ENCODE peak calls at places on chromosomes 3 and 15, in eight cellular contexts. B is RWPE1, O is esophagus squamous epithelium, R is adrenal gland, A is hepatocyte, Z is breast epithelium, S is esophagus muscularis mucosa, H is stomach. C is an unnamed sample.

GRCh38 chr3:61562042-61562809 is 855 bp downstream of the PTPRG start:
- DNase-seq in H (no peak), A (peak; percentile 51), O (no peak), B (no peak), R (peak; percentile 15), Z (no peak), S (no peak), C (no peak)

GRCh38 chr3:4067893-4068292 is 235.3 kb upstream of the SETMAR start:
- DNase-seq in H (no peak), Z (no peak), B (no peak), R (peak; percentile 6), A (no peak), S (no peak), O (no peak), C (no peak)

GRCh38 chr3:47715928-47716327 is 65.8 kb downstream of the SMARCC1 start:
- DNase-seq in Z (no peak), R (peak; percentile 78), O (no peak), S (no peak), H (no peak), B (no peak), A (no peak), C (peak; percentile 86)

GRCh38 chr3:142447308-142447851 is 457 bp downstream of the XRN1 start:
- DNase-seq in S (no peak), R (peak; percentile 57), Z (peak; percentile 30), A (peak; percentile 59), H (peak; percentile 34), O (no peak), B (peak; percentile 8), C (peak; percentile 31)

GRCh38 chr3:182018361-182018760 is 306.6 kb downstream of the SOX2 start:
- DNase-seq in Z (no peak), H (no peak), S (no peak), A (no peak), B (no peak), R (no peak), O (no peak), C (no peak)

GRCh38 chr3:17986393-17986816 is 244.0 kb upstream of the TBC1D5 start:
- DNase-seq in O (no peak), A (no peak), S (no peak), R (no peak), H (no peak), B (no peak), Z (no peak), C (no peak)

GRCh38 chr3:194276768-194277546 is 74.2 kb downstream of the CPN2 start:
- DNase-seq in S (no peak), H (no peak), A (peak; percentile 67), O (no peak), R (peak; percentile 86), B (no peak), Z (peak; percentile 69), C (no peak)

GRCh38 chr15:40877691-40878090 is 3.7 kb upstream of the RHOV start:
- DNase-seq in O (no peak), R (no peak), Z (no peak), A (no peak), S (no peak), B (no peak), H (no peak), C (no peak)

GRCh38 chr3:38251197-38251596 is 14.4 kb upstream of the SLC22A13 start:
- DNase-seq in Z (no peak), H (no peak), S (no peak), A (no peak), O (no peak), B (no peak), R (no peak), C (no peak)

GRCh38 chr3:38250198-38250597 is 15.4 kb upstream of the SLC22A13 start:
- DNase-seq in A (no peak), S (no peak), B (no peak), O (no peak), Z (no peak), R (no peak), H (no peak), C (no peak)

GRCh38 chr3:38245930-38246329 is 19.7 kb upstream of the SLC22A13 start:
- DNase-seq in Z (no peak), A (no peak), R (no peak), O (no peak), B (no peak), S (no peak), H (no peak), C (no peak)

DNA sequence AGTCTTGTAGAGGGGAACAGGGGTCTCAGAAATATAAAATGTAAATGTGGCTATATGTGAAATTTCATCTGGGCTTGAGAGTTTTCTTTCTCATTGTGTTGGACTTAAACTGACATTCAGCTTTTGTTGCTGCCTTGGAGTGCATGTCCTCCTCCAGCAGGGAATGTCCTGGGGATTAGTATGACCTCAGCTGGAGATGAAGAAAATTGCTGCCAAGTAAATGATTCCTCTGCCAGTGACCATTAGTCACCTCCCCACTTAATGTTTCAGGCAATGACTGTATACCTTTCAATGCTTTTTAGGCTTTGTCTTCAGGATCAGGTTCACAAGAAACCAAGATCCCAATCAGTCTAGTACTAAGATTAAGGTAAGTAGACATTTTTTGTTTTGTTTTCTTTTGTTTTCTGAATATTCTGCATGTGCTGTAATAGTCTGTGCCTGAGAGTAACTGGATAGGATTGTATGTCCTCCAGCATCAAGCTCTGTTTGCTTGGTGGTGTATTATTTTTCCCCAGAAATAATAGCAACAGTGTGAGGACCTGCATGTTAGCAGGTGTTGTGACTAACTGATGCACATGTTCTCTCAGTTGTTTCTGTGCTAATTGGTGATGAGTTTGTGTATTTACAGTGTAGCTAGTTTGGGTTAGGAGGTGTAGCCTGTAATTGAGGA is 18.1 kb upstream of the SLC22A13 start:
- DNase-seq in O (no peak), B (peak; percentile 81), Z (no peak), A (peak; percentile 26), H (no peak), S (no peak), R (peak; percentile 72), C (peak; percentile 80)
- TF ChIP-seq CTCF in O (no peak), B (peak; percentile 42), Z (no peak), A (peak; percentile 17), H (peak; percentile 10), S (no peak), R (peak; percentile 38), C (peak; percentile 67)

DNA sequence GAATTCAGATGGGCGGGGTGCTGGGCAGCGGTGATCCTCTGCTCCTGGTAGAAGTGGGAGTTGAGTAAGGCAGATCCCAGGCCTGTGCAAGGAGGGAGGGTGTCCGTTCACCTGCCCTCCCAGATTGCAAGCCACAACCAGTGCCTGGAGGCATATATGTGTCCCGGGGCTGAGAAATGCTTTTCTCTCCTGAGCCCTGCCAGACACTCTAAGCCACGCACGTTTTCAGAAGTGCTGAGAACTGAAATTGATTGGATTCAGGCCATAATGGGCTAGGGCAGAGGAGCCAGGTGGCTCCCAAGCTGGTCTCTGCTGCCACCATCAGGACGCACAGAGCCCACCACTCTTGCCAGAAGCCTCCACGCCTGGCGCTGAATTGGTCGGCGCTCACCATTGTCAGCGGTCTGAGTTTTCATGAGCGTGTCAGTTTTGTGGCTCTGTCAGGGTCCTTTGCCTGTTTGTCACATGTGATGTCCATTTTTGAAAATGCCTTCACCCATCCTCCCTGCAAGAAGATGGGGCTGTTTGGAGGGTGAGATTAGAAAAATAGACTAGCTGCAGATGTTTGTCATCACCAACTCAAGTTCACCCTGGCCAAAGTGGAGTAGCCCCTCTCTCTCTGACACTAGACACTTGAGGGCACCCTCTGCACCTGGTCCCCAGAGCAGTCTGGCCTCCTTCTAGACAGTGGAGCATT is 15.4 kb upstream of the BFSP2 start:
- DNase-seq in O (no peak), B (peak; percentile 53), R (peak; percentile 80), S (no peak), A (peak; percentile 89), Z (peak; percentile 42), H (peak; percentile 70), C (peak; percentile 47)
- TF ChIP-seq CTCF in O (peak; percentile 60), B (peak; percentile 65), R (peak; percentile 91), S (peak; percentile 83), A (peak; percentile 93), Z (peak; percentile 84), H (peak; percentile 60), C (peak; percentile 96)

DNA sequence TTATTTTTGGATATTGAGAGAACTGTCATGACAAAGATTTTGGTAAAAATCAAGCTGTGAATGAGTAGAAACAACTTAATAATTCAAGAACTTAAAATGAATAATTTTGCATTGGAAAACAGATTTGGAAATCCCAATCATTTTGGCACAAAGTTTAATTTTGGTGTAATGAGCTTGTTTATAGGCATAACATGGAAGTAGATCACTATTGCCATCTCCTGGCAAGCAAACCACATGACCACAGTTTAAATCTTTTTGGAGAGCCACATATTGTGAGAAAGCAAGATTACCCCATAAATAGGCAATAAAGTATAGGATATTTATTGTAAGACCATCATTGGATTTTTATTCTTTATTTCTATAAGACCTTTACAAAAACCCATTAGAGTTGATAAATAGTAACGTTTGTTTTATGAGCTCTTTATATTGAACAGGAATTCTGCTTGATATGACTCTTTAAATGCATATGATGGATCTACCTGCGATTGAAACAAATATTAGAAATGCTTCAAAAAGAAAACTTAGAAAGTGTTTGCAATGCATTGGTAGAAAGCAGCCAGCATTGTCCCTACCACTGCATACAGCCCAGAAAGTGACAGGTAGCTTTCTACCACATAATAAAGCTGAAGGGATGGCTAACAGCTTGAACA is 766.9 kb downstream of the TBL1XR1 start:
- DNase-seq in Z (no peak), A (peak; percentile 48), O (no peak), B (peak; percentile 36), S (no peak), H (no peak), R (peak; percentile 2), C (peak; percentile 36)
- TF ChIP-seq CTCF in Z (peak; percentile 34), A (peak; percentile 80), O (no peak), B (peak; percentile 60), S (peak; percentile 27), H (peak; percentile 30), R (peak; percentile 58), C (peak; percentile 57)

DNA sequence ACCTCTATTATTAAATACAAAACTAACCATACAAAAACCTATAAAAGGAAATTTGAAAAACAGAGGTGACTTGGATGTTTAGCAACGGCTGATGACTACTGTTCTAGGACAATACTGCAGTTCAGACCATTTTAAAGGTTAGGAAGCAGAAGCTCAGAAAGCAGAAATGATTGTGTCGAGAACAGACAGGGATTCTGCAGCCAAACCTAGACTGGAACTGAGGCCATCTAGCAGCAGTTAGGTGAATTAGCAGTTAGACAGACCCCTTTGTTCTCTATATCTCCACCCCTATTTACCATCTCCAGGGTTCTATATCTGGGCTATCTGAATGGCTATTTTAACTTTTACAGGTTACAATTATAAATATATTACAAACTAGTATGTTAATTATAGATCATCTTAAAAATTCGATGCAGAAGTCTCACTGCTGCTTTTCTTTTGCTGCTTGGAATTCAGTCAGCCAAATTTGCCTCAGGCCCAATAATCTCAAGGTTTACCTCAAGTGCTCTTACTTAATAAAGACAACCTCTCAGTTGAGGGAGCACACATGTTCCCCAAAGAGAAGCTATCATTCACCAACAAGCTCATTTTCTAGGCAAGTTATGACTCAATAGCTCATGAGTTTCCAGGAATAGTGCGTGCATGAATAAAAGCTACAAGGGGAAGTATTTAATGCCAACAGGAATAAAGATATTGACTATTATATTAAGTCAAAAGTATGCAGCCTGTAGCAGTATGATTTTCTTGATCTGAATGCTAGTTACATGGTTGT is 9.3 kb upstream of the IL1RAP start:
- DNase-seq in B (no peak), H (no peak), S (no peak), R (no peak), Z (no peak), O (no peak), A (no peak), C (no peak)
- TF ChIP-seq CTCF in B (no peak), H (no peak), S (no peak), R (no peak), Z (no peak), O (no peak), A (no peak), C (peak; percentile 34)

C was measured in brain microvascular endothelial cell.